ENCODE peak calls at places on chromosomes 11 and 22, in eight cellular contexts. One of them, this sample, is unnamed.

GRCh38 chr11:92504534-92504933 is 279.9 kb downstream of the FAT3 start:
- DNase-seq in AG09319: no peak
- DNase-seq in A549: no peak
- DNase-seq in NCI-H1417: no peak
- DNase-seq in Daoy: no peak
- DNase-seq in Kasumi-1: no peak
- DNase-seq in cardiac muscle cell: no peak
- DNase-seq in left ventricle myocardium inferior: no peak
- DNase-seq in this sample: no peak

GRCh38 chr11:9473408-9473807 is 12.6 kb downstream of the ZNF143 start:
- DNase-seq in NCI-H1417: peak; percentile 61
- DNase-seq in A549: no peak
- DNase-seq in cardiac muscle cell: no peak
- DNase-seq in Kasumi-1: no peak
- DNase-seq in Daoy: no peak
- DNase-seq in left ventricle myocardium inferior: no peak
- DNase-seq in AG09319: no peak
- DNase-seq in this sample: no peak

GRCh38 chr11:68004551-68005335 is 846 bp upstream of the UNC93B1 start:
- DNase-seq in NCI-H1417: no peak
- DNase-seq in left ventricle myocardium inferior: no peak
- DNase-seq in Kasumi-1: no peak
- DNase-seq in cardiac muscle cell: no peak
- DNase-seq in A549: no peak
- DNase-seq in Daoy: no peak
- DNase-seq in AG09319: no peak
- DNase-seq in this sample: no peak

GRCh38 chr11:35919244-35919643 is 24.6 kb upstream of the LDLRAD3 start:
- DNase-seq in left ventricle myocardium inferior: no peak
- DNase-seq in AG09319: no peak
- DNase-seq in cardiac muscle cell: peak; percentile 34
- DNase-seq in Daoy: no peak
- DNase-seq in NCI-H1417: peak; percentile 83
- DNase-seq in A549: no peak
- DNase-seq in Kasumi-1: no peak
- DNase-seq in this sample: no peak

GRCh38 chr11:67628710-67629385 is 889 bp downstream of the NUDT8 start:
- DNase-seq in AG09319: no peak
- DNase-seq in NCI-H1417: no peak
- DNase-seq in cardiac muscle cell: no peak
- DNase-seq in Daoy: no peak
- DNase-seq in Kasumi-1: no peak
- DNase-seq in left ventricle myocardium inferior: no peak
- DNase-seq in A549: no peak
- DNase-seq in this sample: no peak

GRCh38 chr22:43829448-43829821 is 17.3 kb upstream of the EFCAB6 start:
- DNase-seq in AG09319: no peak
- DNase-seq in NCI-H1417: no peak
- DNase-seq in left ventricle myocardium inferior: peak; percentile 37
- DNase-seq in cardiac muscle cell: no peak
- DNase-seq in Kasumi-1: no peak
- DNase-seq in A549: no peak
- DNase-seq in Daoy: no peak
- DNase-seq in this sample: peak; percentile 58

GRCh38 chr11:13349581-13349980 is 72.0 kb downstream of the BMAL1 start:
- DNase-seq in Kasumi-1: no peak
- DNase-seq in A549: no peak
- DNase-seq in cardiac muscle cell: no peak
- DNase-seq in Daoy: no peak
- DNase-seq in left ventricle myocardium inferior: no peak
- DNase-seq in NCI-H1417: no peak
- DNase-seq in AG09319: no peak
- DNase-seq in this sample: no peak

GRCh38 chr22:25930710-25931353 is 188.8 kb downstream of the MYO18B start:
- DNase-seq in left ventricle myocardium inferior: no peak
- DNase-seq in cardiac muscle cell: no peak
- DNase-seq in NCI-H1417: peak; percentile 89
- DNase-seq in Daoy: peak; percentile 42
- DNase-seq in AG09319: no peak
- DNase-seq in Kasumi-1: no peak
- DNase-seq in A549: no peak
- DNase-seq in this sample: no peak

GRCh38 chr11:109641549-109641948 is 219.6 kb downstream of the C11orf87 start:
- DNase-seq in AG09319: no peak
- DNase-seq in cardiac muscle cell: peak; percentile 62
- DNase-seq in A549: peak; percentile 13
- DNase-seq in NCI-H1417: no peak
- DNase-seq in Daoy: no peak
- DNase-seq in left ventricle myocardium inferior: no peak
- DNase-seq in Kasumi-1: peak; percentile 62
- DNase-seq in this sample: peak; percentile 67

GRCh38 chr11:10452211-10452767 is 2.8 kb upstream of the AMPD3 start:
- DNase-seq in NCI-H1417: no peak
- DNase-seq in Kasumi-1: no peak
- DNase-seq in cardiac muscle cell: no peak
- DNase-seq in Daoy: no peak
- DNase-seq in A549: no peak
- DNase-seq in AG09319: no peak
- DNase-seq in left ventricle myocardium inferior: no peak
- DNase-seq in this sample: no peak

GRCh38 chr11:115980336-115980735 is 476.1 kb upstream of the CADM1 start:
- DNase-seq in left ventricle myocardium inferior: no peak
- DNase-seq in Kasumi-1: no peak
- DNase-seq in A549: no peak
- DNase-seq in Daoy: no peak
- DNase-seq in cardiac muscle cell: no peak
- DNase-seq in NCI-H1417: no peak
- DNase-seq in AG09319: no peak
- DNase-seq in this sample: no peak

GRCh38 chr22:49763138-49763537 is 64.5 kb downstream of the BRD1 start:
- DNase-seq in left ventricle myocardium inferior: no peak
- DNase-seq in cardiac muscle cell: no peak
- DNase-seq in NCI-H1417: peak; percentile 1
- DNase-seq in Kasumi-1: no peak
- DNase-seq in Daoy: no peak
- DNase-seq in AG09319: no peak
- DNase-seq in A549: no peak
- DNase-seq in this sample: no peak

GRCh38 chr11:116540645-116541044 is 232.1 kb downstream of the BUD13 start:
- DNase-seq in cardiac muscle cell: no peak
- DNase-seq in A549: no peak
- DNase-seq in Kasumi-1: no peak
- DNase-seq in AG09319: no peak
- DNase-seq in Daoy: no peak
- DNase-seq in NCI-H1417: no peak
- DNase-seq in left ventricle myocardium inferior: no peak
- DNase-seq in this sample: no peak

GRCh38 chr11:76327756-76328388 is 53.1 kb downstream of the THAP12 start:
- DNase-seq in AG09319: no peak
- DNase-seq in cardiac muscle cell: no peak
- DNase-seq in A549: no peak
- DNase-seq in Daoy: no peak
- DNase-seq in NCI-H1417: no peak
- DNase-seq in Kasumi-1: no peak
- DNase-seq in left ventricle myocardium inferior: peak; percentile 35
- DNase-seq in this sample: no peak

GRCh38 chr11:130473795-130474377 is 25.4 kb downstream of the ADAMTS15 start:
- DNase-seq in left ventricle myocardium inferior: no peak
- DNase-seq in Daoy: no peak
- DNase-seq in cardiac muscle cell: no peak
- DNase-seq in NCI-H1417: no peak
- DNase-seq in A549: no peak
- DNase-seq in AG09319: no peak
- DNase-seq in Kasumi-1: no peak
- DNase-seq in this sample: no peak

GRCh38 chr11:112856591-112856990 is 104.6 kb upstream of the NCAM1 start:
- DNase-seq in Kasumi-1: no peak
- DNase-seq in left ventricle myocardium inferior: no peak
- DNase-seq in Daoy: peak; percentile 46
- DNase-seq in NCI-H1417: no peak
- DNase-seq in cardiac muscle cell: no peak
- DNase-seq in A549: no peak
- DNase-seq in AG09319: no peak
- DNase-seq in this sample: no peak

GRCh38 chr11:103806130-103806900 is 230.1 kb upstream of the DDI1 start:
- DNase-seq in Daoy: no peak
- DNase-seq in cardiac muscle cell: peak; percentile 87
- DNase-seq in left ventricle myocardium inferior: no peak
- DNase-seq in A549: peak; percentile 59
- DNase-seq in Kasumi-1: no peak
- DNase-seq in NCI-H1417: no peak
- DNase-seq in AG09319: peak; percentile 57
- DNase-seq in this sample: peak; percentile 67

GRCh38 chr22:46551321-46551720 is 13.9 kb upstream of the CELSR1 start:
- DNase-seq in NCI-H1417: no peak
- DNase-seq in AG09319: no peak
- DNase-seq in Kasumi-1: no peak
- DNase-seq in cardiac muscle cell: no peak
- DNase-seq in A549: no peak
- DNase-seq in Daoy: no peak
- DNase-seq in left ventricle myocardium inferior: peak; percentile 10
- DNase-seq in this sample: no peak

This sample was measured in amniotic epithelial cell.